ENCODE peak calls at places on chromosomes 1 and 21, in five cellular contexts. K is G401, N is fibroblast of lung, S is Right ventricle myocardium inferior, P is GF-D8. R is an unnamed sample.

GRCh38 chr21:27564684-27565280 is 597.9 kb upstream of the ADAMTS5 start:
- DNase-seq in K (peak; percentile 76), N (peak; percentile 78), S (no peak), P (no peak), R (no peak)

GRCh38 chr1:165898837-165899236 is 71.4 kb downstream of the UCK2 start:
- DNase-seq in K (no peak), N (peak; percentile 96), S (no peak), P (no peak), R (no peak)

GRCh38 chr21:43191521-43191920 is 22.7 kb downstream of the CRYAA start:
- DNase-seq in K (no peak), N (no peak), S (peak; percentile 55), P (no peak), R (peak; percentile 53)

GRCh38 chr1:4661595-4661917 is 7.1 kb downstream of the AJAP1 start:
- DNase-seq in K (no peak), N (no peak), S (no peak), P (no peak), R (no peak)

GRCh38 chr1:107536266-107536665 is 395.4 kb downstream of the NTNG1 start:
- DNase-seq in K (no peak), N (peak; percentile 12), S (no peak), P (no peak), R (no peak)

GRCh38 chr1:225651376-225651871 is 1.5 kb downstream of the ENAH start:
- DNase-seq in K (peak; percentile 51), N (peak; percentile 53), S (no peak), P (no peak), R (no peak)

GRCh38 chr1:40044065-40044575 is 3.6 kb downstream of the CAP1 start:
- DNase-seq in K (no peak), N (no peak), S (no peak), P (no peak), R (no peak)

GRCh38 chr1:188817814-188818213 is 1659.8 kb downstream of the BRINP3 start:
- DNase-seq in K (no peak), N (no peak), S (no peak), P (no peak), R (no peak)

GRCh38 chr21:45514311-45515021 is 27.8 kb downstream of the SLC19A1 start:
- DNase-seq in K (no peak), N (no peak), S (peak; percentile 66), P (no peak), R (peak; percentile 62)

GRCh38 chr1:107622975-107623374 is 342.0 kb downstream of the VAV3 start:
- DNase-seq in K (no peak), N (peak; percentile 41), S (no peak), P (no peak), R (no peak)

GRCh38 chr1:23628951-23629387 is 62.6 kb upstream of the RPL11 start:
- DNase-seq in K (no peak), N (no peak), S (no peak), P (no peak), R (no peak)

GRCh38 chr1:163561570-163562295 is 240.0 kb downstream of the NUF2 start:
- DNase-seq in K (no peak), N (peak; percentile 38), S (no peak), P (no peak), R (no peak)

GRCh38 chr1:181043025-181043880 is 9.5 kb downstream of the MR1 start:
- DNase-seq in K (no peak), N (peak; percentile 31), S (no peak), P (peak; percentile 89), R (peak; percentile 83)

GRCh38 chr21:31444061-31444460 is 100.0 kb upstream of the TIAM1 start:
- DNase-seq in K (no peak), N (peak; percentile 19), S (no peak), P (no peak), R (no peak)

GRCh38 chr21:26177187-26177586 is 6.6 kb upstream of the APP start:
- DNase-seq in K (no peak), N (no peak), S (no peak), P (no peak), R (no peak)